ENCODE peak calls at places on chromosomes 13 and 19, in seven cellular contexts. M is H1, B is thyroid gland, G is tibial nerve, C is brain microvascular endothelial cell, T is Peyer's patch, W is Caco-2. E is an unnamed sample.

GRCh38 chr13:19890030-19890429 is 26.6 kb upstream of the ZMYM5 start:
- DNase-seq in M (no peak), B (peak), G (no peak), C (no peak), T (no peak), W (no peak), E (no peak)

GRCh38 chr13:52356327-52356726 is 49.6 kb downstream of the THSD1 start:
- DNase-seq in M (no peak), B (no peak), G (no peak), C (peak), T (no peak), W (no peak), E (no peak)

GRCh38 chr19:30066781-30067759 is 125.0 kb downstream of the URI1 start:
- DNase-seq in M (no peak), B (no peak), G (no peak), C (no peak), T (peak), W (no peak), E (no peak)

GRCh38 chr19:45186509-45187334 is 8.1 kb downstream of the BLOC1S3 start:
- DNase-seq in M (no peak), B (no peak), G (no peak), C (peak), T (no peak), W (no peak), E (no peak)

GRCh38 chr19:43572172-43572588 is 3.1 kb downstream of the XRCC1 start:
- DNase-seq in M (no peak), B (no peak), G (no peak), C (no peak), T (no peak), W (no peak), E (no peak)

GRCh38 chr13:39422845-39423565 is 180.0 kb downstream of the LHFPL6 start:
- DNase-seq in M (no peak), B (no peak), G (no peak), C (no peak), T (no peak), W (no peak), E (no peak)

GRCh38 chr13:36088001-36088400 is 43.2 kb downstream of the DCLK1 start:
- DNase-seq in M (no peak), B (no peak), G (no peak), C (no peak), T (no peak), W (no peak), E (no peak)

GRCh38 chr13:107866007-107866665 is 349.2 kb downstream of the LIG4 start:
- DNase-seq in M (no peak), B (peak), G (no peak), C (peak), T (no peak), W (no peak), E (no peak)

GRCh38 chr19:55437410-55437809 is 5.7 kb downstream of the SHISA7 start:
- DNase-seq in M (no peak), B (peak), G (no peak), C (peak), T (no peak), W (peak), E (no peak)

GRCh38 chr13:30561506-30561905 is 56.2 kb upstream of the USPL1 start:
- DNase-seq in M (no peak), B (no peak), G (no peak), C (no peak), T (no peak), W (no peak), E (no peak)

GRCh38 chr19:33988601-33989000 is 183.7 kb upstream of the LSM14A start:
- DNase-seq in M (no peak), B (no peak), G (no peak), C (peak), T (no peak), W (no peak), E (no peak)

GRCh38 chr19:30629086-30629485 is 256.9 kb downstream of the ZNF536 start:
- DNase-seq in M (no peak), B (no peak), G (no peak), C (no peak), T (no peak), W (no peak), E (no peak)

GRCh38 chr13:30053904-30054303 is 203.5 kb upstream of the UBL3 start:
- DNase-seq in M (peak), B (no peak), G (no peak), C (no peak), T (no peak), W (no peak), E (no peak)

GRCh38 chr19:45613926-45614725 is 12.1 kb upstream of the GPR4 start:
- DNase-seq in M (no peak), B (no peak), G (no peak), C (peak), T (peak), W (peak), E (peak)

GRCh38 chr13:110651726-110652230 is 36.4 kb downstream of the NAXD start:
- DNase-seq in M (no peak), B (peak), G (no peak), C (no peak), T (no peak), W (no peak), E (no peak)

GRCh38 chr13:109000207-109000606 is 370.8 kb downstream of the MYO16 start:
- DNase-seq in M (no peak), B (no peak), G (no peak), C (no peak), T (no peak), W (no peak), E (no peak)

GRCh38 chr19:41175825-41176734 is 16.9 kb upstream of the CYP2S1 start:
- DNase-seq in M (peak), B (peak), G (peak), C (peak), T (peak), W (peak), E (peak)

GRCh38 chr13:112690242-112690943 is 555 bp downstream of the ATP11A start:
- DNase-seq in M (no peak), B (peak), G (no peak), C (no peak), T (peak), W (no peak), E (no peak)

GRCh38 chr13:83024226-83024625 is 858.0 kb downstream of the SLITRK1 start:
- DNase-seq in M (no peak), B (no peak), G (no peak), C (no peak), T (no peak), W (no peak), E (no peak)

GRCh38 chr13:33683376-33683775 is 134.6 kb upstream of the RFC3 start:
- DNase-seq in M (no peak), B (no peak), G (no peak), C (no peak), T (no peak), W (no peak), E (no peak)

GRCh38 chr19:35963514-35963913 is 27.3 kb downstream of the LRFN3 start:
- DNase-seq in M (no peak), B (peak), G (no peak), C (peak), T (no peak), W (peak), E (peak)

GRCh38 chr13:49539313-49539712 is 43.6 kb downstream of the PHF11 start:
- DNase-seq in M (no peak), B (no peak), G (no peak), C (no peak), T (no peak), W (no peak), E (no peak)

GRCh38 chr13:80338781-80339577 is 1.9 kb downstream of the SPRY2 start:
- DNase-seq in M (no peak), B (peak), G (peak), C (peak), T (peak), W (peak), E (no peak)

GRCh38 chr13:39297664-39298171 is 259.5 kb downstream of the NHLRC3 start:
- DNase-seq in M (no peak), B (no peak), G (no peak), C (peak), T (no peak), W (no peak), E (no peak)

GRCh38 chr13:98466634-98467236 is 110.2 kb downstream of the STK24 start:
- DNase-seq in M (no peak), B (peak), G (no peak), C (peak), T (no peak), W (no peak), E (no peak)

GRCh38 chr19:36014029-36014924 is at the start of gene ALKBH6:
- DNase-seq in M (peak), B (peak), G (peak), C (peak), T (peak), W (peak), E (peak)

GRCh38 chr19:655691-656090 is 7.3 kb downstream of the RNF126 start:
- DNase-seq in M (no peak), B (no peak), G (no peak), C (no peak), T (no peak), W (no peak), E (no peak)

DNA sequence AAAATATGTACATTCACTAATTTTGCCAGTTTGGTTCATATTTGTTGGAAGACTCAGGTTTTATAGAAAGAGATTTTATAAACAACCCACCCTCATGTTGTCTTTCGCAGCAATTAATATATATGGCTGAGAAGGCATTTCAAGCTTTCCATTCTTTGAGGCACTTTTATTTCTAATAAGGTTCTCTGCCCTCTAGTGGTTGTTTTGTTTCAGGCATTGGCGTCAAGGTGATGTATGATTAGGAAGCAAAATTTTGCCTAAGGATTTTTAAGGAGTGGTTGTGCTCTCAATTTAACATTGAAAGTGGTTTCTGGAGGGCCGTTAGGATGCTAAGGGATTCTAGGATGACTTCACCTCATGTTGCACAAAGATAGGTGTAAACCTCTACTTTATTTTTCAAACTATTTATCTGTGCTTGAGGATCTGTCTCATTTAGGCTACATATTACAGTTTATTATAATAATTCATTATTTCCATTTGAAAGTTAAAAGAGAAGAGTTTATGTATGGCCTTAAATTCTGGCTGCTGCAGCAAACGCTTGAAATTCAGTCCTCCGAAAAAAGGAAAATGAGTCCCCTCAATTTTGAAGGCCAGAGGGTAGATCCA is 35.9 kb downstream of the OXGR1 start:
- DNase-seq in M (no peak), B (peak), G (no peak), C (peak), T (no peak), W (no peak), E (peak)
- TF ChIP-seq CTCF in M (peak), B (peak), G (peak), C (peak), T (peak), W (peak), E (peak)

DNA sequence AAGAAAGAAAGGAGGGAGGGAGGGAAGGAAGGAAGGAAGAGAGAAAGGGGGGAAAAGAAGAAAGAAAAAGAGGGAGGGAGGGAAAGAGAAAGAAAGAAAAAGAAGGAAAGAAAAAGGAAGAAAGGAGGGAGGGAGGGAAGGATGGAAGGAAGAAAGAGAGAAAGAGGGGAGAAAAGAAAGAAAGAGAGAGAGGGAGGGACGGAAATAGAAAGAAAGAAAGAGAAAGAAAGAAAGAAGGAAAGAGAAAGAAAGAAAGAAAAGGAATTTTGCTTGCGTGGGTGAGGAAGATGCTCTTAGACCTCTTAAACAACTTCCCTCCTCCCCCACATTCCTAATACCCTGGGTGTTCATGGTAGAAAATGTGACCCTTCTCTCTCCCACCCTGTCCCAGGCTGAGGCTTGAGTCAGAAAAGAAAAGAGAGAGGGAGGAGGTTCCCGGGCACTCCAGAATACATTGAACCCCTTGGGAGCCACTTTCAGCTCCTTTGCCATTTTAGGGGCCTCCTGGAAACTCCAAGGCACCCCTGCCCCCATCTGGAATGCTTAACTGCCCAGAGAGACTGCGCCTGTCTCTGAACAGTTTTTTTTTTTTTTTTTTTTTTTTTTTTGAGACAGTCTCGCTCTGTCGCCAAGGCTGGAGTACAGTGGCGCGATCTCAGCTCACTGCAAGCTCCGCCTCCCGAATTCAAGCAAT is 9.2 kb upstream of the KANK3 start:
- DNase-seq in M (no peak), B (peak), G (no peak), C (peak), T (no peak), W (no peak), E (no peak)
- H3K4me3 ChIP-seq in M (peak), B (no peak), G (no peak), C (peak), T (no peak), W (no peak), E (no peak)

DNA sequence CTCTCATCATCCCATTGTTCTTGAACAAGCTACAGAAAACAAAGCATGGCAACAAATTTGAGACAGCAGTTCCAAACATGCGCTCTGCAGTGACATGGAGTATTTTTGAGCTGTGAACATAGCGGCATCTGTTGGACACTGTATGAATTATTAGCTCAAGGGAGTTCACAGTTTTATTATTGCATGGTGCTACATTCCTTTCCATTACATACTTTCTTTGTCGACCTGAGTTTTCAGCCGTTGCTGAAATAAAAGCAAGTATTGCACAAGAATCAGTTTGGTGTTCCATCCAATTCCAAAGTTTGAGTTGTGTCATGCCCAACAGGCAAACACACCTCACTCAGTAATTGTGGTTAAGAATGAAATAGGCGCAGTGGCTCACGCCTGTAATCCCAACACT is 30.1 kb upstream of the METTL21C start:
- DNase-seq in M (no peak), B (no peak), G (no peak), C (peak), T (no peak), W (no peak), E (no peak)
- TF ChIP-seq CTCF in M (no peak), B (peak), G (no peak), C (peak), T (peak), W (peak), E (peak)

GRCh38 chr13:31605076-31605858 is 134.1 kb upstream of the RXFP2 start:
- DNase-seq in M (no peak), B (no peak), G (no peak), C (no peak), T (no peak), W (no peak), E (no peak)
- H3K4me3 ChIP-seq in M (no peak), B (no peak), G (no peak), C (no peak), T (no peak), W (no peak), E (no peak)

GRCh38 chr19:14871619-14872230 is 14.2 kb downstream of the OR7A17 start:
- DNase-seq in M (no peak), B (no peak), G (no peak), C (no peak), T (no peak), W (no peak), E (no peak)
- TF ChIP-seq CTCF in M (no peak), B (no peak), G (peak), C (peak), T (peak), W (peak), E (peak)

DNA sequence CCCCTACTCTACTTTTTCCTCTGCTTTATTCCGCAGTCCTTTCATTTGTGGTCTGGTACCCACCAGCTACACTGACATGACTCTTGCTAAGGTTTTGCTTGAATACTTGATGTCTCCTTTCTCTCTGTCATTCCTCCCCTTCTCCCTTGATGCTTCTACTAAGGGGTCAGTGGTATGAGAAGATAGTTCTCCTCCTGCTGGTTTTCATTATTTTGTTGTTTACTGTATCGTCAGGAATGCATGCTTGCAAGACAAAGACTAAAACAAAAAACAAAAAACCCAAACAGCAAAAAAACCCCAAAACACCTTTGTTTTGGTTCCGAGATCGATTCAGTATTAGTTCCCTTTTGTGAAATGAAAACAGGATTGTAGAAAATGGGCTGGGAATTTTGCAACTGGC is 59.5 kb downstream of the PCCA start:
- DNase-seq in M (no peak), B (no peak), G (no peak), C (no peak), T (no peak), W (no peak), E (no peak)
- H3K4me3 ChIP-seq in M (no peak), B (no peak), G (no peak), C (no peak), T (no peak), W (no peak), E (no peak)

GRCh38 chr19:53019684-53020083 is 6.0 kb downstream of the ERVV-1 start:
- DNase-seq in M (peak), B (peak), G (no peak), C (no peak), T (peak), W (no peak), E (no peak)
- TF ChIP-seq CTCF in M (peak), B (no peak), G (no peak), C (no peak), T (no peak), W (no peak), E (no peak)